ENCODE peak calls at places on chromosomes 13 and 19, in six cellular contexts. H, E, O, L, R and A are unnamed samples.

GRCh38 chr13:94677799-94678198 is 34.5 kb downstream of the SOX21 start:
- DNase-seq in H (no peak), E (no peak), O (no peak), L (no peak), R (no peak), A (no peak)

GRCh38 chr13:52010890-52011689 is at the start of gene ATP7B:
- DNase-seq in H (no peak), E (peak; percentile 82), O (peak; percentile 49), L (peak; percentile 57), R (no peak), A (no peak)

GRCh38 chr19:29771708-29772415 is 39.9 kb upstream of the CCNE1 start:
- DNase-seq in H (peak; percentile 43), E (peak; percentile 78), O (peak; percentile 41), L (peak; percentile 86), R (no peak), A (peak; percentile 74)

GRCh38 chr13:67223024-67223423 is 7.1 kb downstream of the PCDH9 start:
- DNase-seq in H (no peak), E (no peak), O (no peak), L (no peak), R (no peak), A (no peak)

GRCh38 chr19:51114087-51114714 is 6.0 kb upstream of the CTU1 start:
- DNase-seq in H (no peak), E (no peak), O (no peak), L (no peak), R (no peak), A (no peak)

GRCh38 chr19:54035215-54036178 is 28.2 kb downstream of the VSTM1 start:
- DNase-seq in H (no peak), E (no peak), O (no peak), L (no peak), R (no peak), A (no peak)

GRCh38 chr13:110213461-110214074 is 93.4 kb downstream of the COL4A1 start:
- DNase-seq in H (no peak), E (no peak), O (no peak), L (no peak), R (no peak), A (no peak)

GRCh38 chr19:30788105-30788765 is 416.1 kb downstream of the ZNF536 start:
- DNase-seq in H (no peak), E (peak; percentile 11), O (no peak), L (no peak), R (no peak), A (no peak)

GRCh38 chr19:1252818-1253513 is 4.6 kb downstream of the MIDN start:
- DNase-seq in H (no peak), E (no peak), O (peak; percentile 82), L (peak; percentile 69), R (no peak), A (peak; percentile 85)

GRCh38 chr19:39336483-39336882 is 640 bp upstream of the GMFG start:
- DNase-seq in H (no peak), E (no peak), O (no peak), L (no peak), R (no peak), A (no peak)

GRCh38 chr19:39333507-39333906 is 2.3 kb downstream of the GMFG start:
- DNase-seq in H (no peak), E (no peak), O (no peak), L (no peak), R (no peak), A (no peak)

GRCh38 chr19:39334444-39334976 is 1.3 kb downstream of the GMFG start:
- DNase-seq in H (no peak), E (no peak), O (no peak), L (no peak), R (no peak), A (no peak)

GRCh38 chr19:39332293-39332692 is 3.5 kb downstream of the GMFG start:
- DNase-seq in H (no peak), E (no peak), O (no peak), L (no peak), R (no peak), A (no peak)

GRCh38 chr19:39335168-39335567 is 675 bp downstream of the GMFG start:
- DNase-seq in H (no peak), E (no peak), O (no peak), L (peak; percentile 14), R (no peak), A (no peak)
- TF ChIP-seq JUND in H (no peak), E (no peak), O (no peak), L (no peak), R (no peak), A (no peak)

GRCh38 chr19:12745166-12745897 is 6.3 kb upstream of the BEST2 start:
- DNase-seq in H (no peak), E (no peak), O (no peak), L (no peak), R (no peak), A (no peak)
- TF ChIP-seq JUND in H (no peak), E (no peak), O (no peak), L (no peak), R (no peak), A (no peak)

GRCh38 chr13:74015137-74015536 is 119.1 kb downstream of the KLF12 start:
- DNase-seq in H (no peak), E (no peak), O (no peak), L (no peak), R (no peak), A (no peak)
- TF ChIP-seq JUND in H (no peak), E (no peak), O (no peak), L (no peak), R (no peak), A (no peak)

GRCh38 chr19:40565355-40565754 is 11.3 kb upstream of the SHKBP1 start:
- DNase-seq in H (no peak), E (no peak), O (no peak), L (no peak), R (no peak), A (no peak)

GRCh38 chr19:40565910-40566495 is 10.7 kb upstream of the SHKBP1 start:
- DNase-seq in H (no peak), E (no peak), O (no peak), L (peak; percentile 37), R (no peak), A (no peak)

GRCh38 chr19:40567750-40568494 is 8.8 kb upstream of the SHKBP1 start:
- DNase-seq in H (no peak), E (peak; percentile 74), O (no peak), L (peak; percentile 70), R (no peak), A (no peak)

GRCh38 chr19:40570313-40571004 is 6.2 kb upstream of the SHKBP1 start:
- DNase-seq in H (peak; percentile 99), E (peak; percentile 99), O (peak; percentile 96), L (peak; percentile 98), R (peak; percentile 97), A (peak; percentile 99)

DNA sequence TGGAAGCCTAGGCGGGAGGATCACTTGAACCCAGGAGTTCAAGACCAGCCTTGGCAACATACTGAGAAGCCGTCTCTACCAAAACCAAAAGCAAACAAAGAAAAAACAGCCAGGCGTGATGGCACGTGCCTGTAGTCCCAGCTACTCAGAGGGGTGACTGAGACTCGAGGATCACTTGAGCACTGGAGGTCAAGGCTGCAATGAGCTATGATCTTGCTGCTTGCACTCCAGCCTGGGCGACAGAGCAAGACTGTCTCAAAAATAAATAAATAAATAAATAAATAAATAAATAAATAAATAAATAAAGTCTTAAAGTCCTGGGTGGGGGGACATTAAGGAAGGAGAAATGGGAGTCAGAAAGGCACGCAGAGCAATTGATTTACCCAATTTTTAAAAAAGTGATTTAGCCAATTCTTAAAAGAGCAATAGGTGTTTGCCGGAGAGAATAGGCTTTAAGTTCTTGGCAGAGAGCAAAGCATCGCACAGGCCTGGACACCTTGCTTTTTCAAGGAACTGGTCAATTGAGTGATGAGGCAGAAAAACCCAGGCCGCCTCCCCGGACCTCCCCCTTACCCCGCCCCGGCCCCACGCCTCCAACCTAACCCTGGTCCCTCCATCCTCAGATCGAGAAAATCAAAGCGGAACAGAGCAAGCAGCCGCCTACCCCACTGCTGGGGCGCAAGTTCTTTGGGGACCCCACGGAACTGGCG is 9.5 kb upstream of the SHKBP1 start:
- DNase-seq in H (no peak), E (peak; percentile 49), O (no peak), L (peak; percentile 63), R (no peak), A (no peak)
- TF ChIP-seq JUND in H (no peak), E (no peak), O (no peak), L (no peak), R (no peak), A (no peak)

DNA sequence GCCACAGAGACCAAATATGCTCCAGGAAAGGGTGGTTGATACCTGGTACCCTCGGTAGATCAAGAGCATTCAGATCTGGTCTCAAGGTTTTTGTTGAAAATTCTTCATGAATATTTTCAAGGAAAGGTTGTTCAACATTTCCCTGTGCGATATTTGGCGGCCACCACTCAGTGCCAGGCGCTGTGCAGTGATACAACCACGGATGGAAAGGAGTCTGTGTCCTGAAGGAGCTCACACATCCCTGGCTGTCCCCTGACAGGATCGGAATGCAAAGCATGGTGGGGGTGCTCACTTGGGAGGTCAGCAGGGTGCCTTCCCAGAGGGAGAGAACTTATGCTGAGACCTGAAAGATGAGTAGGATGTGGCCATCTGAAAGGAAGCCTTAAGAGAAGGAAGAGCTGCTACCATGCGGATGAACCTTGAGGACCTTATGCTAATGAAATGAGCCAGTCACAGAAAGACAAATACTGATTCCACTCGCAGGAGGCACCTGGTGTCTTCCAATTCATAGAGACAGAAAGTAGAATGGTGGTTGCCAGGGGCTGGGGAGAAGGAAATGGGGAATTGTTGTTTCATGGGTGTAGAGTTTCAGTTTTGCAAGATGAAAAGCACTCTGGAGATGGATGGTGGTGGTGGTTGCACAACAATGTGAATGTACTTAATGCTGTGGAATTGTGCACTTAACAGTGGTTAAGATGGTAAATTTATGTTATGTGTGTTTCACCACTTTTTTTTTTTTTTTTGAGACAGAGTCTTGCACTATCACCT is 41.6 kb downstream of the HSPH1 start:
- DNase-seq in H (no peak), E (peak; percentile 32), O (no peak), L (no peak), R (no peak), A (no peak)
- TF ChIP-seq JUND in H (no peak), E (no peak), O (no peak), L (no peak), R (no peak), A (no peak)

GRCh38 chr13:74056829-74057564 is 77.2 kb downstream of the KLF12 start:
- DNase-seq in H (no peak), E (no peak), O (no peak), L (no peak), R (no peak), A (no peak)

GRCh38 chr13:74047925-74048324 is 86.3 kb downstream of the KLF12 start:
- DNase-seq in H (peak; percentile 7), E (no peak), O (no peak), L (no peak), R (no peak), A (no peak)

DNA sequence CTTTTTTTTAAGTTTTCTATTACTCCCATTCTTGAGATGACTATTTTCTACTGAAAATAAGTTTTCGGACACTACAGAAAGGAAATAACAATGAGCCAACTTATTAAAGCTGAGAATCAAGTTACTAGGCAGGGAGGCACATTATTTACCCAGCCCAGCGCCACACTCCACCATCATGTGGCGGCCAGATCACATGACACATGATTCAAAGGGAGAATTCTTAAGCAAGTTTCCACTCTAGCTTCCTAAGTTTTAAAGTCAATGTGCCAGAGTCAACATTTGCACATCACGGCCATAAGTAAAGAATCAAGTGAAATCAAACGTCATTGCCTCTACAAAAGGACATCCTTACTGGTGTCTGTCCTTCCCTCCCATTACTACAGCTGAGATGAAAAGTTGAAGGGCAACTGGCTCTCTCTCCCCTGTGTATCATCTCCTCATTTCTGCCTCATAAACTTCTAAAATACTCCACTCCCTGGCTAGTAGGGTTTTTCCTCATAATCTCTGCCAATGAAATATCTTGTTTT is 81.7 kb downstream of the KLF12 start:
- DNase-seq in H (no peak), E (no peak), O (peak; percentile 13), L (no peak), R (no peak), A (no peak)
- TF ChIP-seq JUND in H (no peak), E (no peak), O (no peak), L (no peak), R (no peak), A (no peak)

GRCh38 chr13:48302920-48303330 is 626 bp upstream of the RB1 start:
- DNase-seq in H (peak; percentile 18), E (no peak), O (no peak), L (no peak), R (no peak), A (no peak)
- TF ChIP-seq JUND in H (no peak), E (no peak), O (no peak), L (no peak), R (no peak), A (no peak)